ENCODE peak calls at places on chromosome 11, in nine cellular contexts. Y is body of pancreas, J is fibroblast of lung, W is substantia nigra, O is psoas muscle, X is IMR-90, S is AG04450, P is Panc1, D is neuronal stem cell. L is an unnamed sample.

GRCh38 chr11:69876013-69876412 is 56.8 kb upstream of the FGF3 start:
- DNase-seq in O (no peak), P (no peak), X (no peak), J (no peak), W (no peak), D (no peak), S (no peak), Y (no peak), L (no peak)

GRCh38 chr11:2777871-2778629 is 78.3 kb upstream of the KCNQ1OT1 start:
- DNase-seq in Y (peak; percentile 8), S (no peak), O (peak; percentile 18), J (no peak), W (no peak), P (no peak), D (no peak), X (no peak), L (no peak)

GRCh38 chr11:74288161-74288560 is 23.3 kb downstream of the P4HA3 start:
- DNase-seq in Y (peak; percentile 20), W (no peak), S (peak; percentile 85), O (no peak), P (peak; percentile 30), D (no peak), J (peak; percentile 98), X (peak; percentile 99), L (no peak)

GRCh38 chr11:124799384-124800225 is 601 bp downstream of the MSANTD2 start:
- DNase-seq in P (no peak), D (peak; percentile 55), Y (peak; percentile 24), J (peak; percentile 21), S (no peak), W (peak; percentile 29), X (peak; percentile 18), O (peak; percentile 35), L (no peak)

GRCh38 chr11:44631831-44632230 is 66.4 kb downstream of the CD82 start:
- DNase-seq in W (no peak), Y (no peak), O (no peak), P (no peak), J (no peak), D (no peak), X (no peak), S (no peak), L (no peak)

GRCh38 chr11:126153999-126154398 is 57.5 kb downstream of the RPUSD4 start:
- DNase-seq in P (no peak), W (no peak), D (peak; percentile 87), S (no peak), X (peak; percentile 92), O (no peak), Y (no peak), J (peak; percentile 97), L (no peak)

GRCh38 chr11:92227233-92227593 is 2.6 kb downstream of the FAT3 start:
- DNase-seq in J (no peak), O (no peak), W (no peak), D (peak; percentile 59), S (no peak), Y (no peak), X (no peak), P (no peak), L (peak; percentile 56)

GRCh38 chr11:8566613-8567210 is 27.3 kb downstream of the STK33 start:
- DNase-seq in W (no peak), X (peak; percentile 48), J (peak; percentile 73), Y (no peak), O (no peak), D (peak; percentile 32), S (no peak), P (peak; percentile 50), L (no peak)

GRCh38 chr11:115930886-115931537 is 426.8 kb upstream of the CADM1 start:
- DNase-seq in S (no peak), X (no peak), Y (peak; percentile 53), J (no peak), O (no peak), P (no peak), W (no peak), D (no peak), L (no peak)

GRCh38 chr11:126114486-126115252 is 52.0 kb upstream of the CDON start:
- DNase-seq in D (no peak), S (no peak), W (no peak), X (peak; percentile 21), Y (no peak), P (no peak), O (no peak), J (no peak), L (no peak)

GRCh38 chr11:78840190-78840589 is 265.5 kb upstream of the NARS2 start:
- DNase-seq in S (peak; percentile 78), X (peak; percentile 91), W (no peak), O (no peak), D (no peak), P (no peak), Y (no peak), J (peak; percentile 97), L (no peak)

GRCh38 chr11:12764187-12764914 is 90.1 kb downstream of the TEAD1 start:
- DNase-seq in D (no peak), P (no peak), Y (no peak), S (no peak), J (no peak), X (no peak), W (no peak), O (no peak), L (no peak)

GRCh38 chr11:129939510-129939909 is 44.1 kb upstream of the NFRKB start:
- DNase-seq in D (no peak), P (no peak), S (no peak), O (no peak), X (no peak), W (no peak), Y (no peak), J (no peak), L (no peak)

GRCh38 chr11:129938764-129939163 is 43.4 kb upstream of the NFRKB start:
- DNase-seq in W (no peak), Y (no peak), X (no peak), J (no peak), S (no peak), D (no peak), O (no peak), P (no peak), L (no peak)

GRCh38 chr11:129933866-129934265 is 38.5 kb upstream of the NFRKB start:
- DNase-seq in D (no peak), X (no peak), S (no peak), P (no peak), W (no peak), Y (no peak), O (no peak), J (no peak), L (no peak)

GRCh38 chr11:129935723-129936122 is 40.3 kb upstream of the NFRKB start:
- DNase-seq in D (no peak), J (no peak), Y (no peak), O (no peak), W (no peak), P (no peak), S (no peak), X (no peak), L (no peak)

DNA sequence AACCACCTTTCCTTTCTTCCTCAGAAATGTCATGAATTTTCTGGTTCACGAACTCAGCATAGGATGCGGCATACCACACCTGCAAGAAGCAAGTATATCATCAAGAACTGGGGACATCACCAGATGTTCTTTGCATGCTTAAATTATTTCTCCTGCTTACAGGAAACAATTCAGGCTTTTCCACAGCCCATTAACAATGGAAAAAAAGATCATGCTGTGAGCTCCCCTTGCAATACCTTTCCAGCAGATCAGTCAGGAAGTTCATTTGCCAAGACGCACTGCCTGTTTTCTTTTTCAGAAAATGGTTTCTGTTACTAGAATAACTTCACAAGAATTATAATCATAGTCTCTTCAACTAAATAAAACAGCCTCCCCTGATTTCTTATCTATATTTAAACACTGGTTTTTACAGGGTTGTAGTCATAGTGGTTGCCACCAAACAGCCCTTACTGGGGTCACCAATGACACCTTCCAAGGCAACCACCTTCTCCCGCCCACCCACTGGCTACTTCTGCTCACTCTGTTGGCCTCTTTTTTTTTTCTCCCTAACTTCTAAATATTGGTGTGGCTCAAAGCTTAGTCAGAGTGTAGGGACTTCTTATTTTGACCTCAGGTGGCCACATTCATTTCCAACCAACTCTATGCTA is 42.3 kb upstream of the NFRKB start:
- DNase-seq in P (no peak), W (no peak), X (no peak), J (no peak), S (no peak), Y (no peak), D (no peak), O (no peak), L (no peak)
- H3K27ac ChIP-seq in P (no peak overlapping the region), W (no peak overlapping the region), X (no peak overlapping the region), J (no peak overlapping the region), S (no peak overlapping the region), Y (no peak overlapping the region), D (no peak overlapping the region), O (no peak overlapping the region), L (no peak overlapping the region)

GRCh38 chr11:83070044-83070877 is 1.4 kb downstream of the RAB30 start:
- DNase-seq in P (no peak), W (no peak), O (no peak), X (peak; percentile 60), Y (peak; percentile 9), D (peak; percentile 26), J (peak; percentile 81), S (no peak), L (no peak)
- H3K27ac ChIP-seq in P (peak overlapping the region; percentile 98), W (peak overlapping the region; percentile 76), O (peak overlapping the region; percentile 90), X (peak overlapping the region; percentile 82), Y (peak overlapping the region; percentile 90), D (no peak overlapping the region), J (peak overlapping the region; percentile 98), S (peak overlapping the region; percentile 89), L (peak overlapping the region; percentile 95)

DNA sequence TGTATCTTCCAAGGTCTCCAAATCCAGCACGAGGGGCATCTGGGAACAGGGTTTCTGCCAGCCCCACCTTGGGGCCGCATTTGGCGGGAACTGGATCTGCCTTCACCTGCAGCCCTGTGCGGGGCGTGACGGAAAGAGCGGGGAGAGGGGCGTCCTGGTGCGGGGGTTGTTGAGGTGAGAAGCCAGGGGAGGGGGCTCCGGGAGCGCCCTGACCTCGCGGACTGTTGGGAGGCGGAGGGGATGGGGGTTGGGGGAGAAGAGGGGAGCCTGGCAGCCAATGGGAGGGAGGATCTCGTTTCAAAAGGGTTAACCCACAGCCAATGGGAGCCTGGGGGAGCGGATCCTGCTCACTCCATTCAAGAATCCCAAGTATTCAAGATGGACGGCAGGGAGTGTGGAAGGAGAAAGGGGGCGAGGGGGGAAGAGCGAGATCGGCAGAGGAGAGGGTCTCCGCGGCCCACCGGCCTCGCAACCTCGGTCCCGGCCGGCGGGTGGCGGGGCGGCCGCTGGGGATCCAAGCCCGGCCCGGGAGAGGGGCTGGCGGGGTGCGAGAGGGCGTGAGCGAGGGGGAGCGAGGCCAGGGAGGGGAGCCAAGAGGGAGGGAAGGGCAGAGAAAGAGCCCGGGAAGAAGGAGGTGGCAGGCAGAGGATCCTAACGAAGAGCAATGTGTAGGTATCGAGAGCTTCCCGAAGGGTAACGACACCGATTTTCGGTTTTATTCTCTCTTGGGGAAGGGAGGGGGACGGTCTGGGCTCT is 11.5 kb downstream of the YPEL4 start:
- DNase-seq in O (peak; percentile 61), J (peak; percentile 84), W (peak; percentile 69), Y (peak; percentile 64), S (peak; percentile 58), D (peak; percentile 93), P (no peak), X (peak; percentile 84), L (peak; percentile 48)
- H3K27ac ChIP-seq in O (no peak overlapping the region), J (peak overlapping the region; percentile 93), W (no peak overlapping the region), Y (peak overlapping the region; percentile 69), S (peak overlapping the region; percentile 73), D (peak overlapping the region; percentile 92), P (peak overlapping the region; percentile 83), X (peak overlapping the region; percentile 97), L (no peak overlapping the region)

DNA sequence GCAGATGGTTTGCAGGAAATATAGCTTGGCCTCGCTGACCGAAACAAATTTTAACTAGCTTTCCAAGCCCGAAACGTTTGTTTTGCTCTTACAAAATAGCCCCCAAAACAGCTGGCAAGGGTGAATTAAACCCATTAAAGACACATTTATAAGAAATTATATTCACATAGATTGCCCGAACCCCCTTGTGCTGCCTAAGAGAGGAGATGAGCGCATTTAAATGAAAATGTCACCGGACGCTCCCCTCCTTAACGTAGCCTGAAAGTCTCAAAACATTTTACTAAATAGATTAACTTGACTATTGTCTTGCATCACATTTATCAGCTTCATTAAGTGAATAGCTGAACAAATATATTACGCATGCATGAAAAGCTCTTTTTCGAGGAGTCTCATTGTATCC is 3.9 kb upstream of the DBX1 start:
- DNase-seq in X (no peak), S (no peak), P (no peak), W (no peak), Y (no peak), O (no peak), D (no peak), J (no peak), L (no peak)
- H3K27ac ChIP-seq in X (no peak overlapping the region), S (no peak overlapping the region), P (no peak overlapping the region), W (no peak overlapping the region), Y (no peak overlapping the region), O (no peak overlapping the region), D (peak overlapping the region; percentile 34), J (no peak overlapping the region), L (no peak overlapping the region)